ENCODE peak calls at places on chromosomes 16 and 17, in five cellular contexts. One of them, this sample, is unnamed.

GRCh38 chr17:77792626-77793025 is 165.9 kb upstream of the TNRC6C start:
- DNase-seq in neural crest cell: no peak
- DNase-seq in stimulated activated CD4-positive, alpha-beta T cell treated with anti-CD3 and anti-CD28 coated beads, TNF-alpha, amount 100 ng/mL, for 4 hours: no peak
- DNase-seq in activated B cell treated with CpG ODN at 0.5 μM for 24 hours: no peak
- DNase-seq in RWPE1: no peak
- DNase-seq in this sample: no peak

GRCh38 chr17:958712-959451 is 20.7 kb downstream of the NXN start:
- DNase-seq in neural crest cell: no peak
- DNase-seq in stimulated activated CD4-positive, alpha-beta T cell treated with anti-CD3 and anti-CD28 coated beads, TNF-alpha, amount 100 ng/mL, for 4 hours: no peak
- DNase-seq in activated B cell treated with CpG ODN at 0.5 μM for 24 hours: no peak
- DNase-seq in RWPE1: no peak
- DNase-seq in this sample: peak; percentile 19

GRCh38 chr17:34412534-34412933 is 49.5 kb upstream of the CCL1 start:
- DNase-seq in neural crest cell: no peak
- DNase-seq in stimulated activated CD4-positive, alpha-beta T cell treated with anti-CD3 and anti-CD28 coated beads, TNF-alpha, amount 100 ng/mL, for 4 hours: no peak
- DNase-seq in activated B cell treated with CpG ODN at 0.5 μM for 24 hours: no peak
- DNase-seq in RWPE1: no peak
- DNase-seq in this sample: no peak

GRCh38 chr16:70675851-70676513 is 9.9 kb downstream of the MTSS2 start:
- DNase-seq in neural crest cell: no peak
- DNase-seq in stimulated activated CD4-positive, alpha-beta T cell treated with anti-CD3 and anti-CD28 coated beads, TNF-alpha, amount 100 ng/mL, for 4 hours: no peak
- DNase-seq in activated B cell treated with CpG ODN at 0.5 μM for 24 hours: no peak
- DNase-seq in RWPE1: no peak
- DNase-seq in this sample: no peak

GRCh38 chr17:40550608-40551007 is 14.7 kb downstream of the CCR7 start:
- DNase-seq in neural crest cell: no peak
- DNase-seq in stimulated activated CD4-positive, alpha-beta T cell treated with anti-CD3 and anti-CD28 coated beads, TNF-alpha, amount 100 ng/mL, for 4 hours: no peak
- DNase-seq in activated B cell treated with CpG ODN at 0.5 μM for 24 hours: peak; percentile 16
- DNase-seq in RWPE1: no peak
- DNase-seq in this sample: peak; percentile 66

GRCh38 chr17:62085511-62086408 is 20.7 kb upstream of the MED13 start:
- DNase-seq in neural crest cell: no peak
- DNase-seq in stimulated activated CD4-positive, alpha-beta T cell treated with anti-CD3 and anti-CD28 coated beads, TNF-alpha, amount 100 ng/mL, for 4 hours: no peak
- DNase-seq in activated B cell treated with CpG ODN at 0.5 μM for 24 hours: no peak
- DNase-seq in RWPE1: no peak
- DNase-seq in this sample: no peak

GRCh38 chr16:15572329-15573001 is 70.5 kb downstream of the MARF1 start:
- DNase-seq in neural crest cell: no peak
- DNase-seq in stimulated activated CD4-positive, alpha-beta T cell treated with anti-CD3 and anti-CD28 coated beads, TNF-alpha, amount 100 ng/mL, for 4 hours: no peak
- DNase-seq in activated B cell treated with CpG ODN at 0.5 μM for 24 hours: no peak
- DNase-seq in RWPE1: no peak
- DNase-seq in this sample: no peak

GRCh38 chr16:2967211-2967631 is 1.9 kb upstream of the PAQR4 start:
- DNase-seq in neural crest cell: no peak
- DNase-seq in stimulated activated CD4-positive, alpha-beta T cell treated with anti-CD3 and anti-CD28 coated beads, TNF-alpha, amount 100 ng/mL, for 4 hours: no peak
- DNase-seq in activated B cell treated with CpG ODN at 0.5 μM for 24 hours: no peak
- DNase-seq in RWPE1: no peak
- DNase-seq in this sample: no peak

GRCh38 chr17:40130352-40131042 is 8.7 kb downstream of the MSL1 start:
- DNase-seq in neural crest cell: no peak
- DNase-seq in stimulated activated CD4-positive, alpha-beta T cell treated with anti-CD3 and anti-CD28 coated beads, TNF-alpha, amount 100 ng/mL, for 4 hours: no peak
- DNase-seq in activated B cell treated with CpG ODN at 0.5 μM for 24 hours: no peak
- DNase-seq in RWPE1: no peak
- DNase-seq in this sample: no peak

This sample was measured in left ventricle myocardium superior.